ENCODE peak calls at places on chromosomes 5 and 9, in five cellular contexts. K, F, V, P and J are unnamed samples.

GRCh38 chr5:9265391-9266287 is 280.2 kb downstream of the SEMA5A start:
- DNase-seq in K (no peak), F (peak), V (peak), P (peak), J (peak)

GRCh38 chr9:123927625-123928308 is 2.2 kb downstream of the DENND1A start:
- DNase-seq in K (no peak), F (peak), V (peak), P (peak), J (peak)

GRCh38 chr5:143153332-143154119 is 250.0 kb downstream of the NR3C1 start:
- DNase-seq in K (no peak), F (peak), V (peak), P (peak), J (peak)

GRCh38 chr5:142753114-142753764 is 16.9 kb upstream of the ARHGAP26 start:
- DNase-seq in K (no peak), F (peak), V (peak), P (no peak), J (peak)

GRCh38 chr9:101005248-101005647 is 23.3 kb upstream of the PLPPR1 start:
- DNase-seq in K (no peak), F (no peak), V (no peak), P (no peak), J (no peak)

GRCh38 chr5:134637106-134637721 is 4.6 kb upstream of the SAR1B start:
- DNase-seq in K (no peak), F (no peak), V (no peak), P (no peak), J (no peak)

GRCh38 chr5:60992871-60993270 is 47.9 kb downstream of the NDUFAF2 start:
- DNase-seq in K (no peak), F (no peak), V (no peak), P (no peak), J (no peak)

GRCh38 chr5:137837741-137838389 is 29.8 kb upstream of the MYOT start:
- DNase-seq in K (no peak), F (no peak), V (peak), P (no peak), J (no peak)

GRCh38 chr9:22457448-22457847 is 10.8 kb downstream of the DMRTA1 start:
- DNase-seq in K (no peak), F (no peak), V (no peak), P (no peak), J (no peak)

GRCh38 chr5:169970334-169970733 is 10.0 kb downstream of the INSYN2B start:
- DNase-seq in K (no peak), F (no peak), V (no peak), P (no peak), J (no peak)

GRCh38 chr5:65481171-65481575 is 547 bp downstream of the ADAMTS6 start:
- DNase-seq in K (no peak), F (no peak), V (peak), P (no peak), J (peak)

GRCh38 chr9:3447143-3447542 is 78.7 kb downstream of the RFX3 start:
- DNase-seq in K (no peak), F (no peak), V (no peak), P (no peak), J (no peak)

GRCh38 chr5:104540448-104540847 is 977.9 kb upstream of the NUDT12 start:
- DNase-seq in K (peak), F (peak), V (peak), P (peak), J (peak)

GRCh38 chr5:44664711-44665100 is 144.0 kb upstream of the MRPS30 start:
- DNase-seq in K (no peak), F (no peak), V (no peak), P (no peak), J (no peak)

GRCh38 chr9:132832171-132832570 is 45.9 kb downstream of the AK8 start:
- DNase-seq in K (no peak), F (no peak), V (no peak), P (no peak), J (no peak)

GRCh38 chr5:9059920-9060691 is 485.8 kb downstream of the SEMA5A start:
- DNase-seq in K (peak), F (peak), V (peak), P (peak), J (peak)

GRCh38 chr5:142197098-142197497 is 88.5 kb downstream of the NDFIP1 start:
- DNase-seq in K (no peak), F (peak), V (peak), P (no peak), J (no peak)

GRCh38 chr5:116375926-116376325 is 198.7 kb downstream of the SEMA6A start:
- DNase-seq in K (no peak), F (no peak), V (no peak), P (no peak), J (no peak)

GRCh38 chr5:151467576-151467975 is 20.2 kb downstream of the SLC36A1 start:
- DNase-seq in K (no peak), F (no peak), V (no peak), P (no peak), J (no peak)

GRCh38 chr5:143229896-143230675 is 173.4 kb downstream of the NR3C1 start:
- DNase-seq in K (no peak), F (no peak), V (no peak), P (peak), J (peak)

GRCh38 chr5:154653418-154653763 is 101.8 kb upstream of the LARP1 start:
- DNase-seq in K (no peak), F (no peak), V (no peak), P (no peak), J (no peak)

DNA sequence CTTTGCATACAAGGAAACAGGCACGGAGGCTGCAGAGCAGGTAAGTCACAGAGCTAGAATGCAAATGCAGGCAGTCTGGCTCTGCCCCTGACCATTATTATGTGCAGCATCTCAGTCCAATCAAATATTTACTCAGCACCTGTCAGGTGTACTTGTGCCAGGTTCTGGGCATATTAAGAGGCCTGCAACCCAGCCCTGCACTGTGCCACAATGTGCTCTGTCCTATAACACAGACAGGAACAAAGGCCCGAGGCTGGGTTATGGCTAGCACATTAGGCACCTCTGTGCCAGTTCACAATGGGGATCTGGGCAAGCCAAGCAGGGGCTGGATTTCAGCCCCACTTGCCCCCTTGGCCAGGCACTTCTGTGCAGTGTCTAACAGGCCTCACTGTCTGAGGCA is 14.0 kb downstream of the ARL15 start:
- DNase-seq in K (no peak), F (no peak), V (no peak), P (no peak), J (no peak)
- H3K4me3 ChIP-seq in K (no peak), F (no peak), V (no peak), P (no peak), J (no peak)

DNA sequence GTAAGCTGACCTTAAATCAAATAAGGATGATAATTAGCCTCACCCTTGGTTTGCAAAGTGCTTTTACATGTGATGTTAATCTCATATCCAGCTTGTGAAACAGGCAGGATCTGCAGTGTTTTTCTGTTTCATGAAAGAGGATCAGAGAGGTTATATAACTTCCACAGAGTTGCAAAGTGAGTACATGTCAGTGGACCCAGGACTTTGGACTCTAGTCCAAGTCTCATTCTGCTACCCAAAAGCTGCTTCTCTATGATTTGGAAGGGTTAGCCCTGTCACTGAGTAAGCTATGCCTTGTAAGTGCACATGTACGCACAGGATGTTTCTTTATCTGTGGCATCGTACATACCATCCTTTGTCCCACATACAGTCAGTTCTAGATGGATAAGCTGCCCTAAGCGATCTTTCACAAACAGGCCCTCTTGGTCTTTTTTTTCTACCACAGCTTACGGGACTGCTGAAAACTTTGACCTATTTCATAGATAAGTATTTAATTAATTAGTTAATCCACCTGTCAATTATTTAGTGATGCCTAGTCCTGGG is 322.9 kb downstream of the TMEM38B start:
- DNase-seq in K (no peak), F (no peak), V (no peak), P (no peak), J (no peak)
- TF ChIP-seq CTCF in K (no peak), F (no peak), V (no peak), P (no peak), J (no peak)

GRCh38 chr9:126806336-126806735 is 1.5 kb downstream of the ZBTB43 start:
- DNase-seq in K (no peak), F (peak), V (peak), P (no peak), J (peak)
- H3K4me3 ChIP-seq in K (no peak), F (peak), V (peak), P (peak), J (peak)

GRCh38 chr5:95238560-95239325 is 46.2 kb downstream of the MCTP1 start:
- DNase-seq in K (no peak), F (peak), V (peak), P (no peak), J (peak)
- TF ChIP-seq CTCF in K (no peak), F (peak), V (peak), P (peak), J (peak)

DNA sequence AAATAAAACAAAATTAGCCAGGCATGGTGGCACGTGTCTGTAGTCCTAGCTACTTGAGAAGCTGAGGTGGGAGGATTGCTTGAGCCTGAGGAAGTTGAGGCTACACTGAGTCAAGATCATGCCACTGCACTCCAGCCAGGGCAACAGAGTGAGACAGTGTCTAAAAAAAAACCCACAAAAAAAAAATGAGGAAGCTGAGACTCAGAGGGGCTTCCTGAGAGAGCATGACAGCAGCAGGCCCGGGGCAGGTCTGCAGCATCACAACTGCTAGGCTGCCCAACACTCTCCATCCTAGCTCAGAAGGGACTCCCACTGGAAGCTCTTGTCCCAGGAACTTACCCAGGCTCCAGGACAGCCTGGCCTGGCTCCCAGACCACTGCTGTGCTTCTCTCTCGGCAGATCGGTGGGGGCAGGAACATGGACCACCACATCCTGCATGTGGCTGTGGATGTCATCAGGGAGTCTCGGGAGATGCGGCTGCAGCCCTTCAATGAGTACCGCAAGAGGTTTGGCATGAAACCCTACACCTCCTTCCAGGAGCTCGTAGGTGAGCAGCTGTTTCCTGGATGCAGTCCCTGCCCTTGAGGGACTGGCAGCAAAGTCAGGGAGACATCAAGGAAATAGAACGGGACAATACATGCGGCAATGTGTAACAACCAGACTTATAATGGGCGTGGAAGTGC is 19.1 kb downstream of the PTGS1 start:
- DNase-seq in K (no peak), F (no peak), V (no peak), P (no peak), J (no peak)
- H3K4me3 ChIP-seq in K (no peak), F (no peak), V (no peak), P (no peak), J (no peak)

DNA sequence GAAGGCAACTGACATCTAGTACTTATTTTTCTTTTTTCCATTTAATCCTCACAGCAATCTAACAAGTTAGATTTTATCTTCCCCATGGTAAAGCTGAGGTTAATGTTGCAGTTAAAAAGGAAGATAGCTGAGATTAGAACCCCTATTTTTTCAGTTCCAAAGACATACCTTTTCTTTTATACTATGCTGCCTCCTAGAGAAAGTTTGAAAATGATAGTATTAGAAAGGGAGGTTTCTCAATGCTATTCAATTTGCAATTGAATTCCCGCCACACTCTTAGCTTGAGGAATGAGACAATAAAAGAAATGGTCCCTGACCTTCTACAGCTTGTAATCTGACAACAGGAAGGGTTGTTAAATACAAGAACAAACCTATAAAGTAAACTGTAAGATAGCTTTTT is 195.9 kb upstream of the TRIM32 start:
- DNase-seq in K (no peak), F (no peak), V (peak), P (no peak), J (no peak)
- TF ChIP-seq CTCF in K (no peak), F (no peak), V (no peak), P (no peak), J (no peak)

GRCh38 chr5:179344301-179345178 is 721 bp downstream of the ADAMTS2 start:
- DNase-seq in K (no peak), F (peak), V (no peak), P (no peak), J (peak)

GRCh38 chr5:179346875-179347274 is 1.6 kb upstream of the ADAMTS2 start:
- DNase-seq in K (no peak), F (no peak), V (no peak), P (no peak), J (no peak)

GRCh38 chr5:179346401-179346800 is 1.1 kb upstream of the ADAMTS2 start:
- DNase-seq in K (no peak), F (peak), V (no peak), P (no peak), J (no peak)

GRCh38 chr5:179345179-179345428 is 157 bp downstream of the ADAMTS2 start:
- DNase-seq in K (no peak), F (no peak), V (no peak), P (no peak), J (no peak)

DNA sequence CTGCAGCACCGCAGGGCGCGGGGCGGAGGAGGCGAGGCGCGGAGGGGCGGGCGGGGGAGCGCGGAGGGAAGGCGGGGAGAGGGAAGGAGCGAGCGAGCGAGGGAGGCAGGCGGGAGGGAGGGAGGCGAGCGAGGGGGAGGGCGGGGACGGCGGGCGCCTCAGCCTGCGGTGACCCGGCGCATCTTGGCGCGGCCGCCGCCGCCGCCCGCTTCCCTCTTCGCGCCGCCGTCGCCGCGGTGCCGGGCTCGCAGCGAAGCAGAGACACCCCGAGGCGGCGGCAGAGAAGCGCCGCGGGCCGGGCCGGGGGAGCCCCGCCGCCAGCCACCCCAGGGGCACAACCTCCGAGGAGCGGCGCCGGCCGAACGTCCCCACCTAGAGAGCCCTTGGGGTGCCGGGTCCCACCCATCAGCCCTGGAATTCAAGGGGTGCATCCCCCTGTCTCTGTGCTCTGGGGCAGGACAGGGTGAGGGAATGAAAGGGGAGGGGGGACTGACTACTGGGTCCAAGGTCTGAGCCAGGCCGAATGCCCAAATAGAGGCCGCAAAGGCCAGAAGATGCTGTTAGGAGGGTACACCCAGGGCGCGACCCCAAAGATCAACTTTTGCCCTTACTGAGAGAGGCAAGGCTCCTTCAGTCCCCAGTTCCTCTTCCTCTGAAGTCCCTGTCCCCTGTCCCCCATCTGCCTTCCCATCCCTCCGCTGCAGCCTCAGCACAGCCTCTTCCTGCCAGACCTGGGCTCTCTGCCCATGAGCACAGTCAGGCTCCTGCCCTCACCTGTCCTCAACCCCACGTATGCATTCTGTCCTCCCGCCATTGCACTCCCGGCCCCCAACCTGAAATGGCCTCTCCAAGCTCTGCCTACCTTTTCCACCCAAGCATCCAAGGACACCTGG is at the start of gene ADAMTS2:
- DNase-seq in K (peak), F (peak), V (peak), P (peak), J (peak)
- H3K4me3 ChIP-seq in K (no peak), F (peak), V (peak), P (peak), J (peak)

DNA sequence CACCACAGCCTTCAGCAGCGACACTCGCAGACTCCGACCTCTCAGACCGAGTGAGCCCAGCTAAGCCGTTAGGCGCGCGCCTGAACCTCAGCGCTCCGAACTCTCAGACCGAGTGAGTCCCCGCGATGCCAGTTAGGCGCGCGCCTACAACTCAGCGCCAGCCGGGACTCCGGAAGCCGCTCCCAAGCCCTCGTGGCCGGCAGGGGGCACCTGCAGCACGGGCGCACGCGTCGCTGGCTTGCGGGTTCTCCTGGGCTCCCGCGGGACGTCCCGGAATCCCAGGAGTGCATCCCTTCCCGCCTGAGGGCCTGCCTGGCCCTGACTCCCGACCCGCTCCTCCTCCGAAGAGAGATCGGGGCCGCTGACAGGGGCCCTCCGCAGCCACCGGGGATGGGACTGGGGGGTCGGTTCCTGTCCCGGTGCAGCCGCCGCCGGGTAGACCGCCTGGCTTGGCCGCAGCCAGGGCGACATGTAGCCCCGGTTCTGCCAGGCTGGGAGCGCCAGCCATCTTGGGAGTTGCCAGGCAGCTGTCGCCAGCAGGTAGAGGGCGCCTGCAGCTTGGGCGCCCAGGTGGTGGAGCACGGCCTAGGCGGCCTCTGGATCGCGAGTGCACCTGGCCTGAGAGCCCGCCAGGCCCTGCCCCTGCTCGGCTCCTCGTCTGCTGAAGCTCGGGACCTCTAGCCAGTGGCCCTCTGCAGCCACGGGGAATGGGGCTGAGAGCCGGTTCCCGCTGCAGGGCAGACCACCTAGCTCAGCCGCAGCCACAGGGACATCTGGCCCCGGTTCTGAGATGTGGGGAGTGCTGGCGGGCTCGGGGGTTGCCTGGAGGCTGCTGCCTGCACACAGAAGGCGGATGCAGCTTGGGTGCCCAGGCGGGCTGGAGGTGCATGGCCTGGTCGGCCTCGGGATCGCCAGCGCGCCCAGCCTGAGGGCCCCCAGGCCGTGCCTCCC is at the start of gene ANKRD18A:
- DNase-seq in K (peak), F (peak), V (peak), P (peak), J (peak)
- TF ChIP-seq CTCF in K (peak), F (peak), V (peak), P (peak), J (peak)

GRCh38 chr9:137499858-137500661 is 40.9 kb upstream of the NSMF start:
- DNase-seq in K (no peak), F (no peak), V (no peak), P (no peak), J (no peak)
- H3K4me3 ChIP-seq in K (no peak), F (no peak), V (no peak), P (no peak), J (no peak)

GRCh38 chr9:93119953-93120845 is 13.9 kb downstream of the NINJ1 start:
- DNase-seq in K (peak), F (peak), V (peak), P (peak), J (peak)
- TF ChIP-seq CTCF in K (peak), F (peak), V (peak), P (peak), J (peak)